ENCODE peak calls at places on chromosomes 5 and 9, in seven cellular contexts. One of them, this sample, is unnamed.

GRCh38 chr5:135492319-135492626 is 40.1 kb upstream of the TIFAB start:
- DNase-seq in adipocyte: no peak
- DNase-seq in cardiac muscle cell: no peak
- DNase-seq in transverse colon: no peak
- DNase-seq in T-cell: no peak
- DNase-seq in right lobe of liver: no peak
- DNase-seq in amniotic stem cell: no peak
- DNase-seq in this sample: no peak

GRCh38 chr5:147611483-147611882 is 101.6 kb upstream of the DPYSL3 start:
- DNase-seq in adipocyte: no peak
- DNase-seq in T-cell: no peak
- DNase-seq in right lobe of liver: no peak
- DNase-seq in amniotic stem cell: no peak
- DNase-seq in cardiac muscle cell: no peak
- DNase-seq in transverse colon: no peak
- DNase-seq in this sample: no peak

GRCh38 chr5:72301557-72301956 is 18.5 kb downstream of the MRPS27 start:
- DNase-seq in T-cell: no peak
- DNase-seq in right lobe of liver: no peak
- DNase-seq in amniotic stem cell: no peak
- DNase-seq in adipocyte: no peak
- DNase-seq in cardiac muscle cell: no peak
- DNase-seq in transverse colon: no peak
- DNase-seq in this sample: no peak

GRCh38 chr5:54610197-54610898 is 92.8 kb downstream of the SNX18 start:
- DNase-seq in amniotic stem cell: no peak
- DNase-seq in right lobe of liver: no peak
- DNase-seq in adipocyte: no peak
- DNase-seq in T-cell: peak
- DNase-seq in transverse colon: peak
- DNase-seq in cardiac muscle cell: no peak
- DNase-seq in this sample: no peak

GRCh38 chr9:123250504-123250903 is 17.9 kb downstream of the STRBP start:
- DNase-seq in cardiac muscle cell: no peak
- DNase-seq in right lobe of liver: no peak
- DNase-seq in amniotic stem cell: no peak
- DNase-seq in T-cell: no peak
- DNase-seq in adipocyte: peak
- DNase-seq in transverse colon: no peak
- DNase-seq in this sample: no peak

GRCh38 chr9:2180704-2181103 is 165.6 kb downstream of the SMARCA2 start:
- DNase-seq in T-cell: no peak
- DNase-seq in cardiac muscle cell: no peak
- DNase-seq in adipocyte: peak
- DNase-seq in amniotic stem cell: no peak
- DNase-seq in transverse colon: no peak
- DNase-seq in right lobe of liver: no peak
- DNase-seq in this sample: no peak

GRCh38 chr5:135116146-135116545 is 82.1 kb upstream of the PITX1 start:
- DNase-seq in transverse colon: no peak
- DNase-seq in amniotic stem cell: no peak
- DNase-seq in right lobe of liver: no peak
- DNase-seq in cardiac muscle cell: no peak
- DNase-seq in adipocyte: no peak
- DNase-seq in T-cell: no peak
- DNase-seq in this sample: no peak

GRCh38 chr9:134678671-134679443 is 37.3 kb downstream of the COL5A1 start:
- DNase-seq in adipocyte: no peak
- DNase-seq in cardiac muscle cell: no peak
- DNase-seq in T-cell: no peak
- DNase-seq in transverse colon: no peak
- DNase-seq in amniotic stem cell: no peak
- DNase-seq in right lobe of liver: no peak
- DNase-seq in this sample: no peak

GRCh38 chr9:137632432-137633161 is 13.8 kb downstream of the EHMT1 start:
- DNase-seq in amniotic stem cell: no peak
- DNase-seq in adipocyte: no peak
- DNase-seq in T-cell: no peak
- DNase-seq in transverse colon: no peak
- DNase-seq in right lobe of liver: no peak
- DNase-seq in cardiac muscle cell: no peak
- DNase-seq in this sample: no peak

GRCh38 chr5:113686599-113686998 is 173.1 kb downstream of the YTHDC2 start:
- DNase-seq in T-cell: no peak
- DNase-seq in cardiac muscle cell: no peak
- DNase-seq in transverse colon: no peak
- DNase-seq in right lobe of liver: no peak
- DNase-seq in adipocyte: no peak
- DNase-seq in amniotic stem cell: no peak
- DNase-seq in this sample: no peak

GRCh38 chr5:74640450-74641013 is at the start of gene ENC1:
- DNase-seq in right lobe of liver: peak
- DNase-seq in adipocyte: peak
- DNase-seq in transverse colon: peak
- DNase-seq in cardiac muscle cell: peak
- DNase-seq in T-cell: peak
- DNase-seq in amniotic stem cell: peak
- DNase-seq in this sample: peak

GRCh38 chr5:23631283-23632045 is 124.1 kb downstream of the PRDM9 start:
- DNase-seq in cardiac muscle cell: no peak
- DNase-seq in right lobe of liver: no peak
- DNase-seq in transverse colon: no peak
- DNase-seq in T-cell: no peak
- DNase-seq in amniotic stem cell: no peak
- DNase-seq in adipocyte: no peak
- DNase-seq in this sample: no peak

GRCh38 chr9:1490341-1491115 is 440.4 kb downstream of the DMRT2 start:
- DNase-seq in T-cell: no peak
- DNase-seq in cardiac muscle cell: no peak
- DNase-seq in amniotic stem cell: no peak
- DNase-seq in transverse colon: no peak
- DNase-seq in adipocyte: peak
- DNase-seq in right lobe of liver: no peak
- DNase-seq in this sample: no peak

GRCh38 chr5:14438195-14438606 is 143.4 kb upstream of the OTULINL start:
- DNase-seq in transverse colon: no peak
- DNase-seq in cardiac muscle cell: no peak
- DNase-seq in right lobe of liver: no peak
- DNase-seq in T-cell: no peak
- DNase-seq in adipocyte: no peak
- DNase-seq in amniotic stem cell: no peak
- DNase-seq in this sample: no peak

GRCh38 chr5:170945275-170945674 is 83.5 kb downstream of the RANBP17 start:
- DNase-seq in cardiac muscle cell: no peak
- DNase-seq in T-cell: no peak
- DNase-seq in transverse colon: no peak
- DNase-seq in amniotic stem cell: no peak
- DNase-seq in right lobe of liver: no peak
- DNase-seq in adipocyte: no peak
- DNase-seq in this sample: no peak

GRCh38 chr9:19456996-19457693 is 48.3 kb downstream of the ACER2 start:
- DNase-seq in cardiac muscle cell: peak
- DNase-seq in transverse colon: peak
- DNase-seq in amniotic stem cell: peak
- DNase-seq in T-cell: peak
- DNase-seq in adipocyte: peak
- DNase-seq in right lobe of liver: peak
- DNase-seq in this sample: peak

GRCh38 chr9:1647776-1648175 is 367.4 kb upstream of the SMARCA2 start:
- DNase-seq in cardiac muscle cell: no peak
- DNase-seq in right lobe of liver: no peak
- DNase-seq in amniotic stem cell: no peak
- DNase-seq in adipocyte: no peak
- DNase-seq in T-cell: no peak
- DNase-seq in transverse colon: no peak
- DNase-seq in this sample: no peak

GRCh38 chr5:68445257-68446069 is 229.9 kb downstream of the PIK3R1 start:
- DNase-seq in cardiac muscle cell: no peak
- DNase-seq in transverse colon: no peak
- DNase-seq in amniotic stem cell: no peak
- DNase-seq in T-cell: no peak
- DNase-seq in adipocyte: no peak
- DNase-seq in right lobe of liver: no peak
- DNase-seq in this sample: no peak

GRCh38 chr5:165457854-165458481 is 1952.5 kb downstream of the MAT2B start:
- DNase-seq in adipocyte: peak
- DNase-seq in right lobe of liver: no peak
- DNase-seq in T-cell: no peak
- DNase-seq in amniotic stem cell: peak
- DNase-seq in cardiac muscle cell: peak
- DNase-seq in transverse colon: no peak
- DNase-seq in this sample: no peak

GRCh38 chr9:113705306-113705937 is 170.7 kb upstream of the ZNF618 start:
- DNase-seq in transverse colon: no peak
- DNase-seq in amniotic stem cell: no peak
- DNase-seq in right lobe of liver: peak
- DNase-seq in cardiac muscle cell: no peak
- DNase-seq in adipocyte: no peak
- DNase-seq in T-cell: no peak
- DNase-seq in this sample: no peak

GRCh38 chr9:133686642-133687575 is 50.7 kb downstream of the DBH start:
- DNase-seq in adipocyte: no peak
- DNase-seq in right lobe of liver: no peak
- DNase-seq in transverse colon: no peak
- DNase-seq in cardiac muscle cell: no peak
- DNase-seq in amniotic stem cell: no peak
- DNase-seq in T-cell: no peak
- DNase-seq in this sample: no peak

GRCh38 chr9:126348911-126349550 is 22.4 kb downstream of the MVB12B start:
- DNase-seq in cardiac muscle cell: no peak
- DNase-seq in T-cell: no peak
- DNase-seq in right lobe of liver: no peak
- DNase-seq in adipocyte: no peak
- DNase-seq in amniotic stem cell: no peak
- DNase-seq in transverse colon: peak
- DNase-seq in this sample: no peak

GRCh38 chr5:173268750-173269580 is 34.0 kb upstream of the NKX2-5 start:
- DNase-seq in T-cell: no peak
- DNase-seq in adipocyte: no peak
- DNase-seq in amniotic stem cell: no peak
- DNase-seq in transverse colon: no peak
- DNase-seq in cardiac muscle cell: peak
- DNase-seq in right lobe of liver: no peak
- DNase-seq in this sample: no peak

GRCh38 chr9:104914458-104914857 is 13.5 kb downstream of the ABCA1 start:
- DNase-seq in adipocyte: no peak
- DNase-seq in right lobe of liver: no peak
- DNase-seq in cardiac muscle cell: no peak
- DNase-seq in amniotic stem cell: no peak
- DNase-seq in T-cell: no peak
- DNase-seq in transverse colon: no peak
- DNase-seq in this sample: no peak

GRCh38 chr5:79935992-79936643 is 54.9 kb downstream of the MTX3 start:
- DNase-seq in amniotic stem cell: no peak
- DNase-seq in transverse colon: no peak
- DNase-seq in right lobe of liver: no peak
- DNase-seq in cardiac muscle cell: no peak
- DNase-seq in T-cell: no peak
- DNase-seq in adipocyte: peak
- DNase-seq in this sample: no peak